ENCODE peak calls at places on chromosomes 5 and 9, in four cellular contexts. L is HL-60, G is K562, R is GM12878. O is an unnamed sample.

GRCh38 chr5:35404701-35405100 is 174.4 kb upstream of the PRLR start:
- DNase-seq in G (no peak), R (no peak), L (no peak), O (no peak)

GRCh38 chr5:137778772-137779564 is 24.8 kb upstream of the HNRNPA0 start:
- DNase-seq in L (no peak), R (no peak), G (peak; percentile 65), O (no peak)

GRCh38 chr5:150036513-150036912 is 36.0 kb downstream of the HMGXB3 start:
- DNase-seq in R (no peak), L (no peak), G (no peak), O (no peak)

GRCh38 chr9:115225459-115226116 is 107.6 kb upstream of the TNC start:
- DNase-seq in G (no peak), L (no peak), R (no peak), O (no peak)

GRCh38 chr5:167582916-167583315 is 708.5 kb upstream of the WWC1 start:
- DNase-seq in G (no peak), L (no peak), R (no peak), O (no peak)

GRCh38 chr5:16666861-16667481 is 50.2 kb upstream of the RETREG1 start:
- DNase-seq in L (peak; percentile 9), R (no peak), G (no peak), O (no peak)

GRCh38 chr5:147483961-147484707 is 25.7 kb downstream of the DPYSL3 start:
- DNase-seq in G (no peak), L (no peak), R (no peak), O (no peak)

GRCh38 chr5:26388946-26389345 is 649.4 kb downstream of the CDH9 start:
- DNase-seq in R (no peak), G (no peak), L (no peak), O (no peak)

GRCh38 chr9:37919166-37919955 is 15.4 kb upstream of the SLC25A51 start:
- DNase-seq in L (no peak), R (no peak), G (no peak), O (no peak)

GRCh38 chr9:97972753-97973152 is 10.4 kb upstream of the ANP32B start:
- DNase-seq in L (no peak), R (no peak), G (no peak), O (no peak)

GRCh38 chr9:133981958-133982681 is 10.0 kb downstream of the VAV2 start:
- DNase-seq in L (no peak), R (no peak), G (no peak), O (no peak)

GRCh38 chr5:159913048-159913447 is 3.2 kb upstream of the ADRA1B start:
- DNase-seq in R (no peak), L (no peak), G (no peak), O (no peak)

GRCh38 chr9:114371986-114372917 is 15.5 kb downstream of the AKNA start:
- DNase-seq in R (no peak), G (no peak), L (peak; percentile 86), O (no peak)

GRCh38 chr9:121619989-121620673 is 31.3 kb upstream of the DAB2IP start:
- DNase-seq in L (no peak), G (no peak), R (no peak), O (no peak)

GRCh38 chr5:173604141-173604540 is 12.3 kb downstream of the BOD1 start:
- DNase-seq in G (no peak), L (no peak), R (no peak), O (no peak)
- TF ChIP-seq POLR2AphosphoS5 in G (no peak), L (no peak), R (no peak), O (no peak)

GRCh38 chr9:128247191-128247803 is 28.5 kb downstream of the GOLGA2 start:
- DNase-seq in G (no peak), R (no peak), L (no peak), O (no peak)

GRCh38 chr9:128251701-128252100 is 24.1 kb downstream of the GOLGA2 start:
- DNase-seq in R (no peak), L (no peak), G (peak; percentile 51), O (no peak)

GRCh38 chr9:128249914-128250838 is 25.6 kb downstream of the GOLGA2 start:
- DNase-seq in L (peak; percentile 94), R (peak; percentile 25), G (peak; percentile 100), O (peak; percentile 94)

GRCh38 chr9:128250839-128251558 is 24.8 kb downstream of the GOLGA2 start:
- DNase-seq in L (no peak), R (no peak), G (peak; percentile 55), O (no peak)

GRCh38 chr9:128249558-128249913 is 26.3 kb downstream of the GOLGA2 start:
- DNase-seq in R (no peak), G (peak; percentile 87), L (no peak), O (no peak)
- TF ChIP-seq SPI1 in R (no peak), G (no peak), L (no peak), O (no peak)

GRCh38 chr5:179613460-179614071 is 9.9 kb downstream of the HNRNPH1 start:
- DNase-seq in G (no peak), R (no peak), L (no peak), O (no peak)

GRCh38 chr5:179615203-179615602 is 8.3 kb downstream of the HNRNPH1 start:
- DNase-seq in G (no peak), R (no peak), L (no peak), O (no peak)

GRCh38 chr5:179614745-179615144 is 8.7 kb downstream of the HNRNPH1 start:
- DNase-seq in L (no peak), G (no peak), R (no peak), O (no peak)

GRCh38 chr5:179617930-179618329 is 5.5 kb downstream of the HNRNPH1 start:
- DNase-seq in G (no peak), L (no peak), R (no peak), O (no peak)

DNA sequence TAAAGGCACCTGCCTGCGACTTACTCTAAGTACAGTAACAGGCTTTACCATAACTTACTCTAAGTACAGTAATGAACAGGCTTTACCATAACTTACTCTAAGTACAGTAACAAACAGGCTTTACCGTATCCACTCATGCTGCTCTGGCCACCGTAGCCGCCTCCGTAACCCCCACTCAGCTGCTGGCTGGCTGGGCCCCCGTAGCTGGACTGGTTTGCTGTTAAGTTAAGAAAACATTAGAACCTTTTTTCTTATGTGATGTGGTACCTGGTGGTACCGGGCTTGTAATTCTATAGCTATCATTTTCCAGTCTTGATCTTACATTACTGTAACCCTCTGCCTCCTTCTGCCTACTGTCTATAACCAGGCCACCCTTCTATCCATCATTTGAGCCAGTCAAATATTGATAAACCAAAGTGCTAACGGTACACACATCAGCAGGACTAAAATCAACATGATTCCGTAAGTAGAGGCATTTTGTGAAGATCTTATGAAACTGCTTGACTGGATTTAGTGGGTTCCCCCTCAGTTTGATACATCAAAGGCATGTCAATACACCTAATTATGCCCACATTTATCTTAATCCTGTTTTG is 7.4 kb downstream of the HNRNPH1 start:
- DNase-seq in R (no peak), G (no peak), L (no peak), O (no peak)
- TF ChIP-seq POLR2AphosphoS5 in R (peak; percentile 68), G (peak; percentile 21), L (peak; percentile 34), O (peak; percentile 59)

GRCh38 chr9:95441081-95441480 is 75.7 kb downstream of the PTCH1 start:
- DNase-seq in L (no peak), G (no peak), R (no peak), O (no peak)

GRCh38 chr9:95436416-95436815 is 80.4 kb downstream of the PTCH1 start:
- DNase-seq in L (no peak), R (no peak), G (no peak), O (no peak)

GRCh38 chr9:95437559-95437958 is 79.2 kb downstream of the PTCH1 start:
- DNase-seq in G (no peak), R (no peak), L (no peak), O (no peak)

GRCh38 chr9:95440447-95440846 is 76.3 kb downstream of the PTCH1 start:
- DNase-seq in R (no peak), G (no peak), L (no peak), O (no peak)

GRCh38 chr9:95438958-95439357 is 77.8 kb downstream of the PTCH1 start:
- DNase-seq in R (no peak), L (no peak), G (no peak), O (no peak)
- TF ChIP-seq SPI1 in R (no peak), L (no peak), G (no peak), O (no peak)

DNA sequence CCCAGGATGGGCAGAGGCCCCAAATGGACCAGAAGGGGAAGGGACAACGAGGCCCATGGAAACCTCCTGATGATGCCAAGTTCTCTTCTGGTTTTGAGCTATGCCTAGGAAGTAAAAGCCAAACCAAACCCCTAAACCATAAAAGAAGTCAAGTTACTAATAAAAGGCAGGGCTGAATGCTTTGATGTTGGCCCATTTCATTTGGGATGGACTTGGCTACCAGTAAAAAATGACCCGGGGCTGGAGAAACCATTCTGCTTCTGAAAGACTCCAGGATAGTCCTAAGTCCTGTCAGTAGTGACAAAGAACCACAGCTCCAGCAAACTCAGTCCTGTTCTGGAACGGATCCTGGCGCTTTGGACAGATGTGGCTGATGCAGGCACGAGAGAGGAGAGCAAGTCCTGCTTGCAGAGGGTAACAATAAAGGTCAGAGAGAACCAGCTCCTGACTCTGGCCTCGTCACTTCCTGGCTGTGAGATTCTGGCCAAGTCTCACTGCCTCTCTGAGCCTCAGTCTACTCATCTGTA is 68.6 kb downstream of the SH3PXD2B start:
- DNase-seq in R (no peak), G (no peak), L (no peak), O (no peak)
- TF ChIP-seq POLR2AphosphoS5 in R (no peak), G (no peak), L (no peak), O (no peak)

O was measured in GM12891.